ENCODE peak calls at places on chromosome 16, in four cellular contexts. S, D, Y and K are unnamed samples. For H3K9me3, the result is how much of the 10 kb centered on the place peaks cover.

GRCh38 chr16:50153648-50154368 is 702 bp downstream of the TENT4B start:
- DNase-seq in S (peak), D (no peak), Y (no peak), K (no peak)

GRCh38 chr16:22874394-22874793 is 60.4 kb downstream of the HS3ST2 start:
- DNase-seq in S (no peak), D (no peak), Y (no peak), K (no peak)

GRCh38 chr16:77434365-77435239 is at the start of gene ADAMTS18:
- DNase-seq in S (no peak), D (no peak), Y (no peak), K (no peak)

GRCh38 chr16:19094542-19095365 is 19.0 kb upstream of the ITPRIPL2 start:
- DNase-seq in S (no peak), D (no peak), Y (no peak), K (no peak)

GRCh38 chr16:27515874-27516353 is 33.8 kb downstream of the GTF3C1 start:
- DNase-seq in S (no peak), D (no peak), Y (no peak), K (no peak)

GRCh38 chr16:21626659-21627277 is 25.6 kb downstream of the IGSF6 start:
- DNase-seq in S (peak), D (no peak), Y (no peak), K (no peak)

GRCh38 chr16:27404163-27404823 is 2.3 kb downstream of the IL21R start:
- DNase-seq in S (no peak), D (no peak), Y (no peak), K (no peak)

GRCh38 chr16:88406096-88407041 is 23.6 kb downstream of the ZNF469 start:
- DNase-seq in S (no peak), D (no peak), Y (no peak), K (no peak)

GRCh38 chr16:16062023-16062932 is 112.9 kb downstream of the ABCC1 start:
- DNase-seq in S (no peak), D (no peak), Y (no peak), K (no peak)

GRCh38 chr16:57446530-57447141 is 549 bp downstream of the CIAPIN1 start:
- DNase-seq in S (peak), D (peak), Y (no peak), K (no peak)

GRCh38 chr16:87464691-87465300 is 28.0 kb downstream of the ZCCHC14 start:
- DNase-seq in S (peak), D (no peak), Y (peak), K (no peak)

GRCh38 chr16:58854392-58854791 is 120.3 kb upstream of the GOT2 start:
- DNase-seq in S (no peak), D (no peak), Y (no peak), K (no peak)

GRCh38 chr16:3401719-3402397 is 843 bp downstream of the ZNF174 start:
- DNase-seq in S (no peak), D (no peak), Y (no peak), K (no peak)
- H3K9me3 ChIP-seq in S (under half), D (under half), Y (under half), K (under half)

GRCh38 chr16:31380201-31380600 is 12.9 kb upstream of the ITGAD start:
- DNase-seq in S (no peak), D (no peak), Y (no peak), K (no peak)
- H3K9me3 ChIP-seq in S (under half), D (under half), Y (under half), K (under half)

GRCh38 chr16:3305109-3306068 is at the start of the genes TIGD7 and ZNF75A:
- DNase-seq in S (peak), D (peak), Y (peak), K (peak)
- H3K9me3 ChIP-seq in S (half or more), D (half or more), Y (half or more), K (under half)

DNA sequence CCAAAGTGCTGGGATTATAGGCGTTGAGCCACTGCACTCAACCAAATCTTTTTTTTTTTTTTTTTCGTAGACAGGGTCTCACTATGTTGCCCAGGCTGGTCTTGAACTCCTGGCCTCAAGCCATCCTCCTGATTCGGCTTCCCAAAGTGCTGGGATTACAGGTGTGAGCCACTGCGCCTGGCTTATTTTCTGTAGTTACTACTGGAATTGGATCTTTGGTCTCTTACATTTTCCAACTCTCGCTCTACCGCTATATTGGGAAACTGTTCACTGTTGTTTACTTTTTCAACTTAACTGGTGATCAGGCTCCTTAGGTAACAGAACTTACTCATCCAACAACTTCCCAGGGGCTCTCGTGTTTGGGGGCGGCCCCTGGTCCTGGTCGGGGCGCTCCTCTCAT is 14.1 kb downstream of the ZNF200 start:
- DNase-seq in S (no peak), D (no peak), Y (no peak), K (no peak)
- H3K9me3 ChIP-seq in S (half or more), D (half or more), Y (half or more), K (under half)

DNA sequence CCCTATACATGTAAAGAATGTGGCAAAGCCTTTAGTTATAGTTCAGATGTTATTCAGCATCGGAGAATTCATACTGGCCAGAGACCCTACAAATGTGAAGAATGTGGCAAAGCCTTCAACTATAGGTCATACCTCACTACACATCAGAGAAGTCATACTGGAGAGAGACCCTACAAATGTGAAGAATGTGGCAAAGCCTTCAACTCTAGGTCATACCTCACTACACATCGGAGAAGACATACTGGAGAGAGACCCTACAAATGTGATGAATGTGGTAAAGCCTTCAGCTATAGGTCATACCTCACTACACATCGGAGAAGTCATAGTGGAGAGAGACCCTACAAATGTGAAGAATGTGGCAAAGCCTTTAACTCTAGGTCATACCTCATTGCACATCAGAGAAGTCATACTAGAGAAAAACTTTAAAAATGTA is 42.5 kb downstream of the ZNF267 start:
- DNase-seq in S (no peak), D (no peak), Y (no peak), K (no peak)
- H3K9me3 ChIP-seq in S (half or more), D (half or more), Y (half or more), K (half or more)

GRCh38 chr16:35559911-35560636 is 2100.7 kb downstream of the TP53TG3F start:
- DNase-seq in S (no peak), D (no peak), Y (no peak), K (no peak)
- H3K9me3 ChIP-seq in S (under half), D (under half), Y (under half), K (under half)

GRCh38 chr16:35574011-35574410 is 2114.6 kb downstream of the TP53TG3F start:
- DNase-seq in S (no peak), D (no peak), Y (no peak), K (no peak)

GRCh38 chr16:35575432-35575821 is 2116.0 kb downstream of the TP53TG3F start:
- DNase-seq in S (no peak), D (no peak), Y (no peak), K (no peak)

GRCh38 chr16:35572186-35572585 is 2112.8 kb downstream of the TP53TG3F start:
- DNase-seq in S (no peak), D (no peak), Y (no peak), K (no peak)

GRCh38 chr16:35573407-35573806 is 2114.0 kb downstream of the TP53TG3F start:
- DNase-seq in S (no peak), D (no peak), Y (no peak), K (no peak)

GRCh38 chr16:35574454-35575431 is 2115.3 kb downstream of the TP53TG3F start:
- DNase-seq in S (no peak), D (no peak), Y (no peak), K (no peak)
- H3K9me3 ChIP-seq in S (under half), D (under half), Y (under half), K (under half)